ENCODE peak calls at places on chromosome 15, in seven cellular contexts. J is K562, S is ovary, V is mammary epithelial cell, M is heart left ventricle, T is adrenal gland, Q is right atrium auricular region. P is an unnamed sample.

GRCh38 chr15:39320886-39321285 is 260.0 kb upstream of the THBS1 start:
- DNase-seq in J (no peak), S (no peak), V (no peak), M (no peak), T (no peak), Q (no peak), P (no peak)

GRCh38 chr15:63517614-63518013 is 13.2 kb downstream of the USP3 start:
- DNase-seq in J (no peak), S (no peak), V (peak), M (no peak), T (no peak), Q (no peak), P (no peak)

GRCh38 chr15:39672184-39672583 is 91.3 kb downstream of the THBS1 start:
- DNase-seq in J (no peak), S (no peak), V (no peak), M (no peak), T (no peak), Q (no peak), P (no peak)

GRCh38 chr15:74408385-74408784 is 25.4 kb downstream of the SEMA7A start:
- DNase-seq in J (no peak), S (no peak), V (no peak), M (no peak), T (no peak), Q (no peak), P (no peak)

GRCh38 chr15:36465304-36465703 is 114.1 kb upstream of the CDIN1 start:
- DNase-seq in J (no peak), S (no peak), V (no peak), M (no peak), T (no peak), Q (no peak), P (no peak)

GRCh38 chr15:32646304-32646703 is 4.8 kb downstream of the SCG5 start:
- DNase-seq in J (no peak), S (no peak), V (no peak), M (no peak), T (no peak), Q (no peak), P (no peak)

GRCh38 chr15:86588413-86588812 is 508.7 kb downstream of the AGBL1 start:
- DNase-seq in J (no peak), S (no peak), V (no peak), M (no peak), T (no peak), Q (no peak), P (no peak)

GRCh38 chr15:77921664-77922063 is 155.8 kb downstream of the TBC1D2B start:
- DNase-seq in J (no peak), S (no peak), V (no peak), M (peak), T (no peak), Q (no peak), P (no peak)

GRCh38 chr15:80669599-80670273 is 25.4 kb upstream of the ABHD17C start:
- DNase-seq in J (no peak), S (no peak), V (peak), M (no peak), T (no peak), Q (no peak), P (no peak)

GRCh38 chr15:40347559-40348470 is 3.0 kb upstream of the PHGR1 start:
- DNase-seq in J (no peak), S (no peak), V (no peak), M (no peak), T (no peak), Q (no peak), P (no peak)

GRCh38 chr15:80203361-80203885 is 48.6 kb downstream of the CTXND1 start:
- DNase-seq in J (no peak), S (no peak), V (no peak), M (no peak), T (no peak), Q (peak), P (no peak)

GRCh38 chr15:65372787-65373067 is 5.1 kb downstream of the IGDCC3 start:
- DNase-seq in J (no peak), S (no peak), V (no peak), M (no peak), T (no peak), Q (no peak), P (no peak)

GRCh38 chr15:51876169-51876568 is 46.7 kb downstream of the TMOD3 start:
- DNase-seq in J (no peak), S (no peak), V (peak), M (no peak), T (no peak), Q (no peak), P (no peak)

GRCh38 chr15:62067448-62068044 is 769 bp downstream of the C2CD4A start:
- DNase-seq in J (no peak), S (peak), V (peak), M (peak), T (peak), Q (no peak), P (peak)

GRCh38 chr15:62452016-62452415 is 286.9 kb upstream of the C2CD4B start:
- DNase-seq in J (no peak), S (no peak), V (no peak), M (no peak), T (no peak), Q (no peak), P (no peak)

GRCh38 chr15:51756482-51756881 is 5.1 kb downstream of the TMOD2 start:
- DNase-seq in J (no peak), S (no peak), V (no peak), M (no peak), T (no peak), Q (no peak), P (no peak)

GRCh38 chr15:91553455-91553854 is 300.1 kb upstream of the SLCO3A1 start:
- DNase-seq in J (no peak), S (no peak), V (no peak), M (no peak), T (no peak), Q (no peak), P (no peak)

GRCh38 chr15:95898746-95899145 is 431.8 kb upstream of the NR2F2 start:
- DNase-seq in J (no peak), S (no peak), V (no peak), M (no peak), T (no peak), Q (no peak), P (no peak)

GRCh38 chr15:47757331-47757730 is 40.0 kb downstream of the SEMA6D start:
- DNase-seq in J (no peak), S (no peak), V (no peak), M (no peak), T (no peak), Q (no peak), P (no peak)

GRCh38 chr15:83112959-83113299 is 5.5 kb downstream of the TM6SF1 start:
- DNase-seq in J (no peak), S (no peak), V (no peak), M (peak), T (no peak), Q (no peak), P (no peak)

GRCh38 chr15:71595846-71596553 is 214.4 kb upstream of the NR2E3 start:
- DNase-seq in J (no peak), S (no peak), V (no peak), M (no peak), T (no peak), Q (no peak), P (no peak)

GRCh38 chr15:25939122-25939521 is 76.0 kb upstream of the ATP10A start:
- DNase-seq in J (no peak), S (no peak), V (no peak), M (no peak), T (no peak), Q (no peak), P (no peak)

GRCh38 chr15:50979041-50979440 is 70.6 kb downstream of the AP4E1 start:
- DNase-seq in J (no peak), S (no peak), V (no peak), M (no peak), T (no peak), Q (no peak), P (no peak)

GRCh38 chr15:95973566-95974256 is 356.8 kb upstream of the NR2F2 start:
- DNase-seq in J (no peak), S (no peak), V (no peak), M (no peak), T (no peak), Q (no peak), P (no peak)

GRCh38 chr15:31328999-31329639 is 2.5 kb downstream of the KLF13 start:
- DNase-seq in J (peak), S (no peak), V (peak), M (peak), T (no peak), Q (no peak), P (no peak)

GRCh38 chr15:70533931-70534742 is 229.2 kb downstream of the UACA start:
- DNase-seq in J (no peak), S (no peak), V (no peak), M (no peak), T (no peak), Q (peak), P (no peak)

GRCh38 chr15:77992356-77993222 is 84.9 kb downstream of the TBC1D2B start:
- DNase-seq in J (no peak), S (no peak), V (no peak), M (peak), T (peak), Q (no peak), P (no peak)

GRCh38 chr15:40739042-40739441 is 16.0 kb downstream of the RMDN3 start:
- DNase-seq in J (no peak), S (no peak), V (no peak), M (no peak), T (no peak), Q (no peak), P (no peak)

GRCh38 chr15:75065467-75065850 is 42.1 kb downstream of the PPCDC start:
- DNase-seq in J (no peak), S (peak), V (no peak), M (no peak), T (no peak), Q (peak), P (no peak)

GRCh38 chr15:96170616-96171270 is 159.8 kb upstream of the NR2F2 start:
- DNase-seq in J (no peak), S (no peak), V (no peak), M (no peak), T (no peak), Q (no peak), P (no peak)

GRCh38 chr15:26087881-26088280 is 224.8 kb upstream of the ATP10A start:
- DNase-seq in J (no peak), S (no peak), V (no peak), M (no peak), T (no peak), Q (no peak), P (no peak)

GRCh38 chr15:99441871-99442267 is 123.9 kb upstream of the MEF2A start:
- DNase-seq in J (no peak), S (no peak), V (no peak), M (no peak), T (no peak), Q (peak), P (no peak)

DNA sequence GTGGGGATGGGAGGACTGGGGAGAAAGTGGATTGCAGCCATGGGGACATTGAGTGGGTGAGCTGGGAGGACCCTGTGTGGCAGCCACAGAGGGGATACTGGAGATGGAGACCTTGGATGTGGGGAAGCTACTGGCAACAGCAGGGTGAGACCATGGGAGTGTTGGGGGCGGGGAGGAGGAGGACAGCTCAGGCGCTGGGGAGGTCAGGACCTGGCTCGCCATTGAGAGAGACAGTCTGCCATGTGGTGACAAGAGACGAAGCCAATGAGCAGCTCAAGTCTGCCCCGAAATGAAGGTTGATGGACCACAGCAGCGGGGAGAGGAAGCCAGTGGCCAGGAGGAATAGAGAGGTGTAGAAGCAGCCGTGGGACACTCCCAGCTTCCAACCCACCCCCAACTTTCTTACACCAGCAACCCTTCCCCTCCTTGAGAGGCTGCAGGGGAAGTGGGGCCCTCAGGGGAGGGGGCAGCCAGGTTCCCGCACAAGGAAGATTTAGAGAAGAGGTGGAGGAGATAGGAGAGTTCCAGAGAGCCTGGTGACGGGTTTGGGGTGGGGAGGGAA is 118.1 kb downstream of the ASB7 start:
- DNase-seq in J (no peak), S (no peak), V (no peak), M (no peak), T (no peak), Q (no peak), P (no peak)
- H3K4me3 ChIP-seq in J (no peak), S (no peak), V (no peak), M (no peak), T (no peak), Q (no peak), P (no peak)

DNA sequence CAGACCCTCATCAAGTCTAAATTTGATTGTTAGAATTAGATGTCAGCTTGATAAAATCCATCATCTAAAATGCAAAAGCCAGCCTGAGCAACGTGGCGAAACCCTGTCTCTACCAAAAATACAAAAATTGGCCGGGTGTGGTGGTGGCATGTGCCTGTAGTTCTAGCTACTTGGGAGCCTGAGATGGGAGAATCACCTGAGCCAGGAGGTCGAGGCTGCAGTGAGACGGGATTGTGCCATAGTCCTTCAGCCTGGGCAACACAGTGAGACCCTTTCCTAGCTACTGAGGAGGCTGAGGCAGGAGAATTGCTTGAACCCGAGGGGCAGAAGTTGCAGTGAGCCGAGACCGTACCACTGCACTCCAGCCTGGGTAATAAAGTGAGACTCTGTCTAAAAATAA is 69.5 kb downstream of the MYO1E start:
- DNase-seq in J (no peak), S (no peak), V (no peak), M (no peak), T (no peak), Q (no peak), P (no peak)
- H3K27ac ChIP-seq in J (no peak), S (no peak), V (no peak), M (no peak), T (no peak), Q (no peak), P (peak)

GRCh38 chr15:29942548-29942947 is 120.3 kb upstream of the TJP1 start:
- DNase-seq in J (no peak), S (no peak), V (no peak), M (no peak), T (no peak), Q (no peak), P (no peak)

GRCh38 chr15:29938701-29939340 is 116.6 kb upstream of the TJP1 start:
- DNase-seq in J (no peak), S (no peak), V (no peak), M (no peak), T (no peak), Q (no peak), P (no peak)

GRCh38 chr15:29939404-29939803 is 117.1 kb upstream of the TJP1 start:
- DNase-seq in J (no peak), S (no peak), V (peak), M (no peak), T (no peak), Q (no peak), P (no peak)

GRCh38 chr15:29944925-29945324 is 122.7 kb upstream of the TJP1 start:
- DNase-seq in J (no peak), S (no peak), V (no peak), M (no peak), T (no peak), Q (no peak), P (no peak)

DNA sequence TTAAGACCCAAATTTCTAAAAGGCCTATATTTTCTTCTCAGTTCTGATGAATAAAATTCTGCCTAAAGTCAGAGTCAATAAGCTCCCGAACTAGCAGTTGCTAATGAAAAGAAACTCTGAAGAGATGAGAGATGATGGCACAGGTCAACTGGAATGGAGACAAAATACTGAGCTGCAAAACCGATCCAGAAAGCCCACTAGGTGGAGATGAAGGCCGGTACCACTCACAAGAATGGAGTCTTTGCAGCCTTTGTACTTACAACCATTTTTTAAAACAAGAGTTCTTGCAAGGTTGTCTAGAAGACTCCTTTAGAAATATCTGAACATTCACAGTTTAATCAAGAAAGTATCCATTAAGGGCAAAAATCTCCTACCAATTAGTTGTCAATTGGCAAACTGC is 119.9 kb upstream of the TJP1 start:
- DNase-seq in J (no peak), S (no peak), V (no peak), M (no peak), T (no peak), Q (no peak), P (no peak)
- TF ChIP-seq CTCF in J (no peak), S (no peak), V (no peak), M (peak), T (peak), Q (peak), P (peak)

GRCh38 chr15:42092666-42093445 is 1.5 kb downstream of the PLA2G4D start:
- DNase-seq in J (no peak), S (no peak), V (no peak), M (peak), T (no peak), Q (peak), P (no peak)
- H3K4me3 ChIP-seq in J (no peak), S (no peak), V (no peak), M (no peak), T (no peak), Q (no peak), P (no peak)

GRCh38 chr15:90396321-90396720 is 8.3 kb downstream of the IQGAP1 start:
- DNase-seq in J (no peak), S (no peak), V (no peak), M (no peak), T (no peak), Q (no peak), P (no peak)
- H3K27ac ChIP-seq in J (no peak), S (no peak), V (peak), M (no peak), T (no peak), Q (no peak), P (no peak)

GRCh38 chr15:60134609-60135008 is 130.5 kb downstream of the FOXB1 start:
- DNase-seq in J (no peak), S (no peak), V (no peak), M (no peak), T (peak), Q (no peak), P (no peak)
- TF ChIP-seq CTCF in J (no peak), S (no peak), V (peak), M (no peak), T (no peak), Q (no peak), P (no peak)

GRCh38 chr15:69505906-69506305 is 53.3 kb downstream of the RPLP1 start:
- DNase-seq in J (no peak), S (no peak), V (no peak), M (no peak), T (no peak), Q (peak), P (no peak)
- H3K4me3 ChIP-seq in J (no peak), S (no peak), V (no peak), M (no peak), T (no peak), Q (no peak), P (no peak)

DNA sequence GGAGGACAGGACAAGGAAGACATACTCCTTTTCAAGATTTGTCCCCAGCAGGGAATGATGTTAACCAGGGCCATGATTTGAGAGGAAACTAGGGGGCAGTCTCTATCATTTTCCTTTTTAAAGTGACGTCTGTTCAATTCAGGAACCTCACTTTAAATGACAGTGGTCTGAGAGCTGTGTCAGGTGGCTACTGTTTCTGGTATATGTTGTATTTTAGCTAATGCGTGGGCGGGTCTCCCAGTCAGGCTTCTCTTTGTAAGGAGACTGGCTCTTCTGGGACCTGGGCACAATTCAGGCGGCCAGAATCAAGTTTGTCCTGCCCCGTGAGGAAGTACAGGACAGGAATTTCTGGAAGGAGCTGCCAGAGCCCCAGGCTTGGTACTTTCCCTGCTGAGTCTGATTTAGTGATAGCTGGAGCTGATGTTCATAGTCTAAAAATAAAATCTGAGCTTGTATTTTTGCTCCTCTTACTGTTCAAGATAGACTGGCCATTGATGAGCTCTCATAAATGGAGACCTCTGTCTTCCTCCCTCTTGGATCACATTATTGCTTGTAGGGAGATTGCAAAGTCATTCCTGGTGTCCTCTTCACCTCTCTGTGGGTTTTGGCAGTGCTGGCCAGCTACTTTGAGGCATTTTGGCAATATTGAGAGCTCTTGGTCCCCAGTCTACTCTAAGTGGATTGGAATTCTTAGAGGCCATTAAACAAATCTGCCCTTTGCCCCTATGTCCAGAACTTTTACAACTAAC is 25.6 kb downstream of the SQOR start:
- DNase-seq in J (no peak), S (no peak), V (peak), M (no peak), T (peak), Q (no peak), P (no peak)
- H3K27ac ChIP-seq in J (no peak), S (no peak), V (no peak), M (no peak), T (no peak), Q (peak), P (no peak)

GRCh38 chr15:66851226-66852063 is 149.4 kb downstream of the SMAD6 start:
- DNase-seq in J (peak), S (peak), V (peak), M (peak), T (peak), Q (peak), P (peak)
- TF ChIP-seq CTCF in J (peak), S (peak), V (peak), M (peak), T (peak), Q (peak), P (peak)

GRCh38 chr15:90422043-90422442 is 34.0 kb downstream of the IQGAP1 start:
- DNase-seq in J (no peak), S (no peak), V (no peak), M (no peak), T (no peak), Q (no peak), P (no peak)

GRCh38 chr15:90421527-90421926 is 33.5 kb downstream of the IQGAP1 start:
- DNase-seq in J (no peak), S (no peak), V (no peak), M (no peak), T (no peak), Q (no peak), P (no peak)

GRCh38 chr15:90419202-90419601 is 31.2 kb downstream of the IQGAP1 start:
- DNase-seq in J (no peak), S (no peak), V (no peak), M (no peak), T (no peak), Q (no peak), P (no peak)

GRCh38 chr15:90419738-90420487 is 31.9 kb downstream of the IQGAP1 start:
- DNase-seq in J (no peak), S (no peak), V (peak), M (no peak), T (no peak), Q (no peak), P (no peak)

DNA sequence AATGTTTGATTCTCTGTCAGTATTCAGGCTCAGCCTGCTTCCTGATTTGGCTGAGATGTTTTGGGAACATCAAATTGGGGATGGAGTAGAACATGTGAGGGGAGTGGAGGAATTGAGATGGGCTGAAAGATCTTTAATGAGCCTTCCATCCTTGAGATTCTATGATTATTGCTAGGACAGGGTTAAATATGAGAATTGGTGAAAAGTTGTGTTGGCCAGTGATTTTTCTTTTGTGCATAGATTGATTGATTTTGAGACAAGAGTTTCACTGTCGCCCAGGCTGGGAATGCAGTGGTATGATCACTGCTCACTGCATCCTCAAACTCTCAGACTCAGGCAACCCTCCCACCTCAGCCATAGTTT is 32.4 kb downstream of the IQGAP1 start:
- DNase-seq in J (no peak), S (no peak), V (no peak), M (no peak), T (no peak), Q (no peak), P (no peak)
- H3K4me3 ChIP-seq in J (no peak), S (peak), V (no peak), M (no peak), T (no peak), Q (no peak), P (no peak)